ENCODE peak calls at places on chromosome 2, in seven cellular contexts. T, J, S, M, H, R and D are unnamed samples.

GRCh38 chr2:150555957-150556356 is 68.5 kb upstream of the RND3 start:
- DNase-seq in T (no peak), J (no peak), S (no peak), M (no peak), H (peak), R (no peak), D (no peak)

GRCh38 chr2:128765822-128766221 is 447.2 kb upstream of the HS6ST1 start:
- DNase-seq in T (peak), J (no peak), S (no peak), M (peak), H (no peak), R (no peak), D (no peak)

GRCh38 chr2:192604295-192604694 is 409.6 kb upstream of the TMEFF2 start:
- DNase-seq in T (peak), J (no peak), S (no peak), M (no peak), H (no peak), R (peak), D (no peak)

GRCh38 chr2:8413589-8414135 is 268.2 kb upstream of the ID2 start:
- DNase-seq in T (no peak), J (no peak), S (no peak), M (no peak), H (no peak), R (no peak), D (peak)

GRCh38 chr2:128322651-128323491 is 4.2 kb upstream of the HS6ST1 start:
- DNase-seq in T (peak), J (no peak), S (no peak), M (peak), H (no peak), R (peak), D (no peak)

GRCh38 chr2:21070322-21071257 is 26.7 kb upstream of the APOB start:
- DNase-seq in T (no peak), J (peak), S (no peak), M (no peak), H (no peak), R (no peak), D (no peak)

GRCh38 chr2:162333968-162334367 is 10.0 kb upstream of the GCA start:
- DNase-seq in T (peak), J (peak), S (no peak), M (no peak), H (peak), R (peak), D (peak)

GRCh38 chr2:152542995-152543481 is 174.2 kb downstream of the PRPF40A start:
- DNase-seq in T (no peak), J (peak), S (peak), M (no peak), H (peak), R (peak), D (peak)

GRCh38 chr2:127449898-127450297 is 31.7 kb downstream of the PROC start:
- DNase-seq in T (no peak), J (no peak), S (no peak), M (no peak), H (no peak), R (no peak), D (no peak)

GRCh38 chr2:238818576-238818975 is 29.3 kb upstream of the TWIST2 start:
- DNase-seq in T (no peak), J (no peak), S (no peak), M (no peak), H (no peak), R (no peak), D (peak)

GRCh38 chr2:217399288-217399687 is 539.4 kb upstream of the TNP1 start:
- DNase-seq in T (no peak), J (no peak), S (no peak), M (no peak), H (no peak), R (no peak), D (peak)

GRCh38 chr2:238409341-238410200 is 17.2 kb upstream of the ASB1 start:
- DNase-seq in T (no peak), J (peak), S (no peak), M (no peak), H (no peak), R (no peak), D (no peak)

GRCh38 chr2:191202209-191202721 is 42.9 kb upstream of the MYO1B start:
- DNase-seq in T (no peak), J (peak), S (no peak), M (no peak), H (peak), R (no peak), D (peak)

GRCh38 chr2:134379722-134380121 is 125.8 kb downstream of the MGAT5 start:
- DNase-seq in T (no peak), J (peak), S (no peak), M (no peak), H (no peak), R (no peak), D (no peak)

GRCh38 chr2:58146707-58147106 is 94.4 kb downstream of the FANCL start:
- DNase-seq in T (no peak), J (peak), S (no peak), M (no peak), H (no peak), R (peak), D (peak)

GRCh38 chr2:113203901-113204519 is 30.2 kb downstream of the PSD4 start:
- DNase-seq in T (peak), J (peak), S (peak), M (peak), H (peak), R (peak), D (peak)

GRCh38 chr2:168632733-168633132 is 169.7 kb upstream of the NOSTRIN start:
- DNase-seq in T (no peak), J (no peak), S (no peak), M (no peak), H (peak), R (peak), D (peak)

GRCh38 chr2:40844353-40845277 is 392.7 kb upstream of the SLC8A1 start:
- DNase-seq in T (peak), J (peak), S (no peak), M (peak), H (peak), R (peak), D (no peak)

GRCh38 chr2:19712850-19713249 is 188.9 kb downstream of the TTC32 start:
- DNase-seq in T (no peak), J (no peak), S (no peak), M (no peak), H (no peak), R (no peak), D (no peak)

GRCh38 chr2:64470921-64471320 is 17.0 kb downstream of the LGALSL start:
- DNase-seq in T (no peak), J (no peak), S (no peak), M (peak), H (no peak), R (peak), D (no peak)

GRCh38 chr2:168732506-168732905 is 69.9 kb upstream of the NOSTRIN start:
- DNase-seq in T (no peak), J (no peak), S (no peak), M (no peak), H (no peak), R (no peak), D (no peak)

GRCh38 chr2:86747708-86748627 is 27.9 kb downstream of the RMND5A start:
- DNase-seq in T (no peak), J (peak), S (no peak), M (no peak), H (peak), R (peak), D (peak)

GRCh38 chr2:150485871-150486538 is 1.5 kb downstream of the RND3 start:
- DNase-seq in T (peak), J (peak), S (peak), M (peak), H (peak), R (peak), D (peak)

GRCh38 chr2:54103454-54104314 is 11.7 kb upstream of the ACYP2 start:
- DNase-seq in T (peak), J (peak), S (no peak), M (no peak), H (peak), R (peak), D (peak)

GRCh38 chr2:182949572-182950189 is 83.2 kb upstream of the FRZB start:
- DNase-seq in T (no peak), J (peak), S (no peak), M (no peak), H (peak), R (peak), D (peak)

GRCh38 chr2:230696670-230697069 is 16.0 kb upstream of the CAB39 start:
- DNase-seq in T (no peak), J (peak), S (no peak), M (no peak), H (no peak), R (no peak), D (no peak)

GRCh38 chr2:113910110-113910717 is 20.3 kb downstream of the ACTR3 start:
- DNase-seq in T (no peak), J (no peak), S (no peak), M (no peak), H (peak), R (peak), D (peak)

GRCh38 chr2:104444840-104445239 is 409.1 kb upstream of the POU3F3 start:
- DNase-seq in T (no peak), J (no peak), S (no peak), M (no peak), H (no peak), R (no peak), D (no peak)

GRCh38 chr2:19369341-19369955 is 11.0 kb upstream of the OSR1 start:
- DNase-seq in T (peak), J (no peak), S (no peak), M (no peak), H (peak), R (peak), D (peak)

GRCh38 chr2:130231656-130232055 is 33.4 kb upstream of the TUBA3E start:
- DNase-seq in T (no peak), J (no peak), S (no peak), M (no peak), H (no peak), R (no peak), D (no peak)
- H2AK5ac ChIP-seq in T (no peak), J (no peak), S (no peak), M (no peak), H (no peak), R (no peak), D (no peak)

DNA sequence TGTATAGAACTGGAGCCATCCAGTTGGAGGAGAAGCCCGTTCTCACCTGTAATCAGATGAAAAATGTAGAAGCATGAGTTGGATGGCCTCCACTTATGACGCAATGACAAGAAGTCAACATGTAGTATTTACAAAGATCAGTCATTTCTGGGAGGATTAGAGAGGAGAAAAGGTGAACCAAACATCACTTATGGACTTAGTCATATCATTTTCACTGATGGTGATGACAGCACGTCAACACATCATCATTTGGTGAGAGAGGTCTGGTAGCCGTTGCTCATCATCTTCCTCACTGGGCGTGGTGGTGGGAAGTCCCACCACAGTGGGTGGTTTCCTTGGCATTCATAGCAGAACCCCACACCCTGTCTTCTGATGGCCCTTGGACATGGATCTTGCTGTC is 264.2 kb upstream of the EPAS1 start:
- DNase-seq in T (no peak), J (peak), S (no peak), M (no peak), H (no peak), R (no peak), D (no peak)
- H2AK5ac ChIP-seq in T (no peak), J (no peak), S (no peak), M (no peak), H (no peak), R (no peak), D (no peak)

DNA sequence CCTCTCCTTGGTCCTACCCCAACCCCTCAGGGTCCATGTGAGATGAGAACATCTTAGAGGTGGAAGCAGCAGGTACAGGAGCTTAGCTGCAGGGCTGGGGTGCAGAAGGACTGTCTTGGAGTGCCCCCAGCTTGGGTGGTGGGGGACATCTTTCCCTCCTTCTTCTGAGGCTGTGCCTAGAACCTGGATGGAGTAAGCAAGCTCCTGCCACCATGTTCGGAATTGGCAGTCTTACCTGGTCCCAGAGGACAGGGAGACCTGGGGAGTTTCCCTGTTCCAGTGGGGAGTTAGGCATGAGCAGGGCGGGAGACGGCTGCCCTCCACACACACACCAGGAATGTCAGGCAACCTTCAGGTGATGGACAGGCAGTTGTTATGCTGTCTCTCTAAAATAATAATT is 131.0 kb upstream of the COPS8 start:
- DNase-seq in T (no peak), J (no peak), S (no peak), M (no peak), H (no peak), R (no peak), D (no peak)
- H2AK5ac ChIP-seq in T (no peak), J (no peak), S (peak), M (no peak), H (no peak), R (no peak), D (no peak)

GRCh38 chr2:13607139-13607538 is 890.4 kb downstream of the TRIB2 start:
- DNase-seq in T (no peak), J (no peak), S (no peak), M (no peak), H (no peak), R (no peak), D (no peak)
- H2AK5ac ChIP-seq in T (no peak), J (no peak), S (no peak), M (no peak), H (no peak), R (no peak), D (no peak)

GRCh38 chr2:237167038-237167437 is 81.3 kb downstream of the COPS8 start:
- DNase-seq in T (no peak), J (no peak), S (no peak), M (no peak), H (no peak), R (no peak), D (no peak)
- H2AK5ac ChIP-seq in T (no peak), J (peak), S (no peak), M (no peak), H (no peak), R (no peak), D (peak)